ENCODE peak calls at places on chromosomes 5 and 9, in six cellular contexts. M, C, P, X, E and Z are unnamed samples.

GRCh38 chr5:83095163-83095972 is 18.0 kb downstream of the XRCC4 start:
- DNase-seq in M (no peak), C (no peak), P (no peak), X (no peak), E (no peak), Z (no peak)

GRCh38 chr5:134175874-134176522 is 752 bp downstream of the SKP1 start:
- DNase-seq in M (no peak), C (peak), P (peak), X (no peak), E (peak), Z (no peak)

GRCh38 chr5:68154119-68154857 is 61.3 kb upstream of the PIK3R1 start:
- DNase-seq in M (no peak), C (no peak), P (no peak), X (no peak), E (no peak), Z (no peak)

GRCh38 chr5:179265529-179266290 is 79.6 kb downstream of the ADAMTS2 start:
- DNase-seq in M (no peak), C (no peak), P (peak), X (peak), E (peak), Z (peak)

GRCh38 chr9:71446081-71446480 is 322.2 kb downstream of the CEMIP2 start:
- DNase-seq in M (no peak), C (no peak), P (no peak), X (no peak), E (no peak), Z (no peak)

GRCh38 chr5:120330555-120330954 is 133.5 kb upstream of the PRR16 start:
- DNase-seq in M (no peak), C (no peak), P (no peak), X (no peak), E (no peak), Z (no peak)

GRCh38 chr9:78397045-78397843 is 100.3 kb downstream of the PSAT1 start:
- DNase-seq in M (no peak), C (no peak), P (no peak), X (no peak), E (no peak), Z (no peak)

GRCh38 chr5:130270786-130271185 is 366.5 kb downstream of the CHSY3 start:
- DNase-seq in M (no peak), C (no peak), P (no peak), X (no peak), E (peak), Z (no peak)

GRCh38 chr9:94952553-94953373 is 226.3 kb downstream of the AOPEP start:
- DNase-seq in M (no peak), C (no peak), P (no peak), X (no peak), E (peak), Z (no peak)

GRCh38 chr9:116000748-116001329 is 152.8 kb upstream of the PAPPA start:
- DNase-seq in M (no peak), C (peak), P (no peak), X (no peak), E (peak), Z (no peak)

GRCh38 chr9:113999256-114000062 is 78.6 kb downstream of the AMBP start:
- DNase-seq in M (no peak), C (no peak), P (no peak), X (peak), E (no peak), Z (peak)

GRCh38 chr5:5158472-5158895 is 18.4 kb downstream of the ADAMTS16 start:
- DNase-seq in M (no peak), C (no peak), P (no peak), X (no peak), E (peak), Z (no peak)

GRCh38 chr5:963673-964531 is 44.7 kb upstream of the NKD2 start:
- DNase-seq in M (no peak), C (no peak), P (peak), X (no peak), E (no peak), Z (peak)

GRCh38 chr9:95857122-95857521 is 18.4 kb upstream of the ERCC6L2 start:
- DNase-seq in M (no peak), C (no peak), P (no peak), X (peak), E (peak), Z (no peak)

GRCh38 chr5:1789838-1790462 is 9.7 kb downstream of the MRPL36 start:
- DNase-seq in M (no peak), C (no peak), P (no peak), X (peak), E (peak), Z (no peak)

GRCh38 chr9:131096490-131097258 is at the start of gene AIF1L:
- DNase-seq in M (peak), C (peak), P (no peak), X (peak), E (no peak), Z (no peak)

GRCh38 chr5:73135429-73136276 is 15.3 kb downstream of the TMEM171 start:
- DNase-seq in M (no peak), C (no peak), P (no peak), X (peak), E (no peak), Z (peak)

GRCh38 chr5:167573274-167574127 is 717.9 kb upstream of the WWC1 start:
- DNase-seq in M (no peak), C (peak), P (no peak), X (peak), E (peak), Z (no peak)

GRCh38 chr9:133340256-133340655 is 4.3 kb upstream of the SURF6 start:
- DNase-seq in M (no peak), C (no peak), P (no peak), X (no peak), E (no peak), Z (no peak)

GRCh38 chr9:35510366-35510744 is 20.4 kb downstream of the RUSC2 start:
- DNase-seq in M (no peak), C (no peak), P (no peak), X (no peak), E (no peak), Z (no peak)

GRCh38 chr9:4762889-4763521 is 22.0 kb upstream of the AK3 start:
- DNase-seq in M (no peak), C (peak), P (no peak), X (no peak), E (peak), Z (peak)

GRCh38 chr5:73067213-73067612 is 53.2 kb upstream of the TMEM171 start:
- DNase-seq in M (no peak), C (no peak), P (no peak), X (no peak), E (no peak), Z (no peak)

GRCh38 chr5:140821375-140822280 is at the start of gene PCDHA5:
- DNase-seq in M (no peak), C (no peak), P (no peak), X (no peak), E (peak), Z (no peak)